ENCODE peak calls at places on chromosomes 1 and 21, in five cellular contexts. A, F, W, B and R are unnamed samples.

GRCh38 chr1:59062743-59063142 is 234.2 kb upstream of the FGGY start:
- DNase-seq in B (no peak), A (no peak), F (peak; percentile 30), W (no peak), R (peak; percentile 70)

GRCh38 chr1:208048904-208049303 is 138.0 kb upstream of the CD34 start:
- DNase-seq in B (no peak), W (no peak), A (no peak), F (no peak), R (peak; percentile 75)

GRCh38 chr1:101029184-101029583 is 3.6 kb upstream of the DPH5 start:
- DNase-seq in A (no peak), W (no peak), B (no peak), F (no peak), R (no peak)

GRCh38 chr1:23809751-23810171 is 9.2 kb upstream of the GALE start:
- DNase-seq in A (peak; percentile 81), B (peak; percentile 75), F (peak; percentile 83), W (peak; percentile 77), R (peak; percentile 86)

GRCh38 chr1:5220421-5220820 is 566.0 kb downstream of the AJAP1 start:
- DNase-seq in B (no peak), A (no peak), F (no peak), W (no peak), R (no peak)

GRCh38 chr1:94884101-94884875 is 42.6 kb downstream of the CNN3 start:
- DNase-seq in A (peak; percentile 39), W (no peak), B (peak; percentile 82), F (peak; percentile 41), R (peak; percentile 95)

GRCh38 chr1:25616932-25617625 is 488 bp downstream of the MAN1C1 start:
- DNase-seq in B (peak; percentile 52), F (peak; percentile 20), A (no peak), W (no peak), R (no peak)

GRCh38 chr1:91400133-91400725 is 4.4 kb downstream of the HFM1 start:
- DNase-seq in B (peak; percentile 10), A (no peak), W (no peak), F (no peak), R (peak; percentile 65)

GRCh38 chr1:222165625-222166024 is 382.3 kb downstream of the HHIPL2 start:
- DNase-seq in W (no peak), F (no peak), A (no peak), B (no peak), R (no peak)

GRCh38 chr1:109546311-109547109 is 1.9 kb upstream of the GNAI3 start:
- DNase-seq in B (peak; percentile 93), F (peak; percentile 94), W (peak; percentile 77), A (peak; percentile 90), R (peak; percentile 90)

GRCh38 chr1:117466761-117467160 is 99.5 kb downstream of the MAN1A2 start:
- DNase-seq in A (no peak), B (no peak), F (no peak), W (no peak), R (no peak)

GRCh38 chr1:44318097-44319088 is 36.7 kb downstream of the ERI3 start:
- DNase-seq in W (peak; percentile 12), A (peak; percentile 48), F (peak; percentile 46), B (peak; percentile 80), R (no peak)

GRCh38 chr21:26844258-26845065 is 747 bp downstream of the ADAMTS1 start:
- DNase-seq in A (peak; percentile 59), F (peak; percentile 71), B (peak; percentile 74), W (no peak), R (peak; percentile 75)

GRCh38 chr1:47627471-47628370 is 189.9 kb downstream of the FOXD2 start:
- DNase-seq in F (no peak), W (no peak), B (no peak), A (no peak), R (peak; percentile 74)

GRCh38 chr1:7727816-7728477 is 43.1 kb upstream of the VAMP3 start:
- DNase-seq in W (no peak), B (no peak), A (no peak), F (no peak), R (no peak)

GRCh38 chr1:209926045-209926444 is 12.0 kb upstream of the SYT14 start:
- DNase-seq in B (no peak), F (no peak), A (no peak), W (no peak), R (no peak)

GRCh38 chr21:45390831-45391742 is 13.9 kb upstream of the COL18A1 start:
- DNase-seq in F (peak; percentile 4), A (no peak), W (no peak), B (no peak), R (peak; percentile 16)

GRCh38 chr1:165174485-165174884 is 182.0 kb downstream of the LMX1A start:
- DNase-seq in F (no peak), A (no peak), W (no peak), B (no peak), R (no peak)

GRCh38 chr1:247824023-247824422 is at the start of gene OR14A16:
- DNase-seq in A (no peak), F (no peak), W (no peak), B (no peak), R (no peak)

GRCh38 chr1:151790071-151790939 is at the start of gene TDRKH:
- DNase-seq in F (peak; percentile 98), W (peak; percentile 98), A (peak; percentile 99), B (peak; percentile 99), R (peak; percentile 100)

GRCh38 chr1:186183219-186183618 is 191.8 kb downstream of the TPR start:
- DNase-seq in W (peak; percentile 44), F (no peak), B (no peak), A (no peak), R (no peak)

GRCh38 chr1:17540255-17541001 is 930 bp downstream of the ARHGEF10L start:
- DNase-seq in F (peak; percentile 43), B (peak; percentile 87), W (no peak), A (peak; percentile 45), R (peak; percentile 86)

GRCh38 chr1:186442651-186443114 is 18.2 kb downstream of the PDC start:
- DNase-seq in W (no peak), A (no peak), F (no peak), B (no peak), R (no peak)

GRCh38 chr21:23026878-23027277 is 2028.7 kb downstream of the NCAM2 start:
- DNase-seq in B (no peak), W (no peak), F (no peak), A (no peak), R (no peak)

GRCh38 chr1:111372336-111372965 is 55.1 kb downstream of the OVGP1 start:
- DNase-seq in F (peak; percentile 64), A (no peak), W (no peak), B (no peak), R (no peak)

GRCh38 chr1:248805905-248806304 is 19.8 kb downstream of the SH3BP5L start:
- DNase-seq in F (no peak), A (no peak), W (no peak), B (no peak), R (no peak)

GRCh38 chr1:94599090-94599813 is 57.7 kb upstream of the F3 start:
- DNase-seq in B (peak; percentile 70), W (no peak), F (peak; percentile 37), A (peak; percentile 31), R (peak; percentile 71)

GRCh38 chr1:62530516-62531154 is 66.7 kb upstream of the ANGPTL3 start:
- DNase-seq in A (peak; percentile 67), B (peak; percentile 72), F (peak; percentile 78), W (no peak), R (peak; percentile 83)

GRCh38 chr1:181645171-181645570 is 161.9 kb downstream of the CACNA1E start:
- DNase-seq in B (no peak), W (no peak), A (no peak), F (no peak), R (no peak)

GRCh38 chr1:150162862-150163706 is 13.4 kb downstream of the PLEKHO1 start:
- DNase-seq in A (peak; percentile 61), W (no peak), F (peak; percentile 67), B (peak; percentile 89), R (peak; percentile 99)

GRCh38 chr1:242225770-242226573 is 227.1 kb upstream of the MAP1LC3C start:
- DNase-seq in W (no peak), B (no peak), A (no peak), F (no peak), R (no peak)

GRCh38 chr1:87243573-87243972 is 85.1 kb upstream of the LMO4 start:
- DNase-seq in F (no peak), A (no peak), B (no peak), W (no peak), R (no peak)

GRCh38 chr1:177921590-177921989 is 48.3 kb downstream of the SEC16B start:
- DNase-seq in A (no peak), W (no peak), F (no peak), B (no peak), R (no peak)